ENCODE peak calls at places on chromosome 18, in five cellular contexts. One of them, this sample, is unnamed.

GRCh38 chr18:48100712-48101165 is 170.3 kb upstream of the SMAD2 start:
- DNase-seq in lower lobe of right lung: no peak
- DNase-seq in DND-41: no peak
- DNase-seq in foreskin fibroblast: no peak
- DNase-seq in OCI-LY7: no peak
- DNase-seq in this sample: no peak

GRCh38 chr18:79598885-79599175 is 80.8 kb upstream of the CTDP1 start:
- DNase-seq in OCI-LY7: no peak
- DNase-seq in lower lobe of right lung: peak
- DNase-seq in DND-41: no peak
- DNase-seq in foreskin fibroblast: no peak
- DNase-seq in this sample: no peak

GRCh38 chr18:28768791-28769768 is 592.1 kb upstream of the CDH2 start:
- DNase-seq in lower lobe of right lung: no peak
- DNase-seq in foreskin fibroblast: peak
- DNase-seq in OCI-LY7: no peak
- DNase-seq in DND-41: no peak
- DNase-seq in this sample: no peak

GRCh38 chr18:32308493-32309120 is 118.8 kb downstream of the MEP1B start:
- DNase-seq in foreskin fibroblast: peak
- DNase-seq in lower lobe of right lung: no peak
- DNase-seq in DND-41: no peak
- DNase-seq in OCI-LY7: no peak
- DNase-seq in this sample: no peak

GRCh38 chr18:65754121-65754520 is 3.3 kb downstream of the CDH7 start:
- DNase-seq in DND-41: no peak
- DNase-seq in foreskin fibroblast: no peak
- DNase-seq in lower lobe of right lung: no peak
- DNase-seq in OCI-LY7: no peak
- DNase-seq in this sample: no peak

GRCh38 chr18:70256994-70257393 is 31.9 kb upstream of the SOCS6 start:
- DNase-seq in OCI-LY7: no peak
- DNase-seq in DND-41: no peak
- DNase-seq in lower lobe of right lung: no peak
- DNase-seq in foreskin fibroblast: no peak
- DNase-seq in this sample: no peak

GRCh38 chr18:43442571-43442970 is 165.3 kb upstream of the SYT4 start:
- DNase-seq in OCI-LY7: no peak
- DNase-seq in lower lobe of right lung: no peak
- DNase-seq in foreskin fibroblast: no peak
- DNase-seq in DND-41: no peak
- DNase-seq in this sample: no peak

GRCh38 chr18:58308463-58308862 is 264.4 kb downstream of the NEDD4L start:
- DNase-seq in OCI-LY7: no peak
- DNase-seq in foreskin fibroblast: no peak
- DNase-seq in lower lobe of right lung: no peak
- DNase-seq in DND-41: no peak
- DNase-seq in this sample: no peak

GRCh38 chr18:62710417-62710816 is 4.9 kb upstream of the PHLPP1 start:
- DNase-seq in lower lobe of right lung: no peak
- DNase-seq in DND-41: no peak
- DNase-seq in foreskin fibroblast: peak
- DNase-seq in OCI-LY7: no peak
- DNase-seq in this sample: no peak

GRCh38 chr18:55513199-55513598 is 74.8 kb downstream of the TCF4 start:
- DNase-seq in OCI-LY7: no peak
- DNase-seq in foreskin fibroblast: no peak
- DNase-seq in lower lobe of right lung: no peak
- DNase-seq in DND-41: no peak
- DNase-seq in this sample: no peak

GRCh38 chr18:60794802-60795201 is 422.2 kb upstream of the MC4R start:
- DNase-seq in OCI-LY7: no peak
- DNase-seq in foreskin fibroblast: no peak
- DNase-seq in DND-41: no peak
- DNase-seq in lower lobe of right lung: peak
- DNase-seq in this sample: no peak

GRCh38 chr18:23194150-23194968 is 59.1 kb downstream of the CABLES1 start:
- DNase-seq in foreskin fibroblast: peak
- DNase-seq in OCI-LY7: no peak
- DNase-seq in DND-41: no peak
- DNase-seq in lower lobe of right lung: no peak
- DNase-seq in this sample: no peak

GRCh38 chr18:74274690-74275089 is 17.1 kb downstream of the CYB5A start:
- DNase-seq in OCI-LY7: no peak
- DNase-seq in lower lobe of right lung: no peak
- DNase-seq in foreskin fibroblast: no peak
- DNase-seq in DND-41: no peak
- DNase-seq in this sample: no peak

GRCh38 chr18:44594779-44595467 is 85.8 kb upstream of the SETBP1 start:
- DNase-seq in DND-41: no peak
- DNase-seq in lower lobe of right lung: no peak
- DNase-seq in foreskin fibroblast: peak
- DNase-seq in OCI-LY7: no peak
- DNase-seq in this sample: no peak

GRCh38 chr18:45201489-45201888 is 413.8 kb upstream of the SLC14A2 start:
- DNase-seq in DND-41: no peak
- DNase-seq in OCI-LY7: no peak
- DNase-seq in lower lobe of right lung: no peak
- DNase-seq in foreskin fibroblast: no peak
- DNase-seq in this sample: no peak

GRCh38 chr18:67783215-67783946 is 266.9 kb upstream of the DSEL start:
- DNase-seq in lower lobe of right lung: no peak
- DNase-seq in OCI-LY7: no peak
- DNase-seq in foreskin fibroblast: peak
- DNase-seq in DND-41: no peak
- DNase-seq in this sample: no peak

GRCh38 chr18:29172151-29173015 is 995.5 kb upstream of the CDH2 start:
- DNase-seq in OCI-LY7: no peak
- DNase-seq in lower lobe of right lung: no peak
- DNase-seq in foreskin fibroblast: peak
- DNase-seq in DND-41: no peak
- DNase-seq in this sample: no peak

GRCh38 chr18:78671551-78671950 is 308.1 kb upstream of the SALL3 start:
- DNase-seq in lower lobe of right lung: no peak
- DNase-seq in DND-41: no peak
- DNase-seq in foreskin fibroblast: no peak
- DNase-seq in OCI-LY7: no peak
- DNase-seq in this sample: no peak

GRCh38 chr18:59357928-59358327 is 1.1 kb downstream of the LMAN1 start:
- DNase-seq in lower lobe of right lung: no peak
- DNase-seq in OCI-LY7: peak
- DNase-seq in foreskin fibroblast: peak
- DNase-seq in DND-41: no peak
- DNase-seq in this sample: peak

GRCh38 chr18:58117685-58118403 is 73.8 kb downstream of the NEDD4L start:
- DNase-seq in lower lobe of right lung: peak
- DNase-seq in foreskin fibroblast: peak
- DNase-seq in DND-41: no peak
- DNase-seq in OCI-LY7: no peak
- DNase-seq in this sample: no peak

GRCh38 chr18:57797209-57797651 is 5.9 kb downstream of the ATP8B1 start:
- DNase-seq in OCI-LY7: no peak
- DNase-seq in foreskin fibroblast: no peak
- DNase-seq in DND-41: peak
- DNase-seq in lower lobe of right lung: no peak
- DNase-seq in this sample: peak

GRCh38 chr18:54822872-54823845 is 5.1 kb upstream of the RAB27B start:
- DNase-seq in OCI-LY7: no peak
- DNase-seq in foreskin fibroblast: peak
- DNase-seq in lower lobe of right lung: no peak
- DNase-seq in DND-41: no peak
- DNase-seq in this sample: no peak

GRCh38 chr18:70165936-70166335 is 39.6 kb downstream of the RTTN start:
- DNase-seq in OCI-LY7: no peak
- DNase-seq in lower lobe of right lung: no peak
- DNase-seq in DND-41: no peak
- DNase-seq in foreskin fibroblast: no peak
- DNase-seq in this sample: no peak

GRCh38 chr18:79630266-79631095 is 49.1 kb upstream of the CTDP1 start:
- DNase-seq in lower lobe of right lung: no peak
- DNase-seq in DND-41: no peak
- DNase-seq in foreskin fibroblast: peak
- DNase-seq in OCI-LY7: no peak
- DNase-seq in this sample: no peak

GRCh38 chr18:41899535-41899934 is 55.5 kb upstream of the PIK3C3 start:
- DNase-seq in DND-41: no peak
- DNase-seq in foreskin fibroblast: no peak
- DNase-seq in OCI-LY7: no peak
- DNase-seq in lower lobe of right lung: no peak
- DNase-seq in this sample: no peak

GRCh38 chr18:31957728-31958127 is 14.8 kb upstream of the TRAPPC8 start:
- DNase-seq in OCI-LY7: no peak
- DNase-seq in DND-41: no peak
- DNase-seq in lower lobe of right lung: no peak
- DNase-seq in foreskin fibroblast: no peak
- DNase-seq in this sample: no peak

GRCh38 chr18:62446511-62446910 is 76.3 kb upstream of the ZCCHC2 start:
- DNase-seq in DND-41: no peak
- DNase-seq in foreskin fibroblast: no peak
- DNase-seq in OCI-LY7: no peak
- DNase-seq in lower lobe of right lung: no peak
- DNase-seq in this sample: no peak

GRCh38 chr18:57784034-57784815 is 18.9 kb downstream of the ATP8B1 start:
- DNase-seq in foreskin fibroblast: peak
- DNase-seq in OCI-LY7: no peak
- DNase-seq in DND-41: no peak
- DNase-seq in lower lobe of right lung: no peak
- DNase-seq in this sample: no peak

GRCh38 chr18:76425299-76426101 is 69.5 kb downstream of the ZNF516 start:
- DNase-seq in OCI-LY7: no peak
- DNase-seq in lower lobe of right lung: no peak
- DNase-seq in DND-41: no peak
- DNase-seq in foreskin fibroblast: peak
- DNase-seq in this sample: no peak

GRCh38 chr18:26536032-26536431 is 12.3 kb downstream of the KCTD1 start:
- DNase-seq in lower lobe of right lung: no peak
- DNase-seq in OCI-LY7: no peak
- DNase-seq in foreskin fibroblast: peak
- DNase-seq in DND-41: no peak
- DNase-seq in this sample: peak

GRCh38 chr18:58394046-58394445 is 234.8 kb downstream of the ALPK2 start:
- DNase-seq in DND-41: no peak
- DNase-seq in foreskin fibroblast: no peak
- DNase-seq in OCI-LY7: no peak
- DNase-seq in lower lobe of right lung: no peak
- DNase-seq in this sample: no peak

GRCh38 chr18:62088146-62088545 is 98.7 kb downstream of the PIGN start:
- DNase-seq in lower lobe of right lung: no peak
- DNase-seq in foreskin fibroblast: peak
- DNase-seq in OCI-LY7: no peak
- DNase-seq in DND-41: no peak
- DNase-seq in this sample: no peak

GRCh38 chr18:59432796-59433195 is 73.7 kb upstream of the LMAN1 start:
- DNase-seq in lower lobe of right lung: no peak
- DNase-seq in OCI-LY7: no peak
- DNase-seq in DND-41: no peak
- DNase-seq in foreskin fibroblast: peak
- DNase-seq in this sample: no peak

GRCh38 chr18:44036500-44036899 is 644.2 kb upstream of the SETBP1 start:
- DNase-seq in lower lobe of right lung: peak
- DNase-seq in foreskin fibroblast: peak
- DNase-seq in DND-41: no peak
- DNase-seq in OCI-LY7: no peak
- DNase-seq in this sample: no peak

GRCh38 chr18:55236150-55236931 is 277.1 kb upstream of the CCDC68 start:
- DNase-seq in lower lobe of right lung: no peak
- DNase-seq in foreskin fibroblast: peak
- DNase-seq in DND-41: no peak
- DNase-seq in OCI-LY7: no peak
- DNase-seq in this sample: no peak

GRCh38 chr18:7607535-7608173 is 40.5 kb downstream of the PTPRM start:
- DNase-seq in lower lobe of right lung: no peak
- DNase-seq in OCI-LY7: no peak
- DNase-seq in foreskin fibroblast: no peak
- DNase-seq in DND-41: no peak
- DNase-seq in this sample: no peak

GRCh38 chr18:4808891-4809290 is 353.8 kb upstream of the DLGAP1 start:
- DNase-seq in lower lobe of right lung: no peak
- DNase-seq in DND-41: no peak
- DNase-seq in OCI-LY7: no peak
- DNase-seq in foreskin fibroblast: no peak
- DNase-seq in this sample: no peak

GRCh38 chr18:11960743-11961380 is 20.4 kb upstream of the IMPA2 start:
- DNase-seq in foreskin fibroblast: no peak
- DNase-seq in DND-41: no peak
- DNase-seq in lower lobe of right lung: no peak
- DNase-seq in OCI-LY7: no peak
- DNase-seq in this sample: no peak

GRCh38 chr18:11962586-11962985 is 18.7 kb upstream of the IMPA2 start:
- DNase-seq in DND-41: no peak
- DNase-seq in lower lobe of right lung: no peak
- DNase-seq in foreskin fibroblast: peak
- DNase-seq in OCI-LY7: no peak
- DNase-seq in this sample: no peak

GRCh38 chr18:11963991-11964484 is 17.3 kb upstream of the IMPA2 start:
- DNase-seq in OCI-LY7: no peak
- DNase-seq in foreskin fibroblast: peak
- DNase-seq in lower lobe of right lung: no peak
- DNase-seq in DND-41: no peak
- DNase-seq in this sample: no peak
- TF ChIP-seq CTCF in OCI-LY7: no peak
- TF ChIP-seq CTCF in foreskin fibroblast: peak
- TF ChIP-seq CTCF in lower lobe of right lung: no peak
- TF ChIP-seq CTCF in DND-41: no peak
- TF ChIP-seq CTCF in this sample: no peak

GRCh38 chr18:22108674-22109073 is 60.7 kb upstream of the GATA6 start:
- DNase-seq in foreskin fibroblast: no peak
- DNase-seq in lower lobe of right lung: no peak
- DNase-seq in DND-41: no peak
- DNase-seq in OCI-LY7: no peak
- DNase-seq in this sample: no peak
- TF ChIP-seq CTCF in foreskin fibroblast: no peak
- TF ChIP-seq CTCF in lower lobe of right lung: no peak
- TF ChIP-seq CTCF in DND-41: no peak
- TF ChIP-seq CTCF in OCI-LY7: no peak
- TF ChIP-seq CTCF in this sample: no peak

GRCh38 chr18:9366126-9366714 is 31.6 kb downstream of the TWSG1 start:
- DNase-seq in DND-41: no peak
- DNase-seq in foreskin fibroblast: peak
- DNase-seq in lower lobe of right lung: no peak
- DNase-seq in OCI-LY7: no peak
- DNase-seq in this sample: no peak
- TF ChIP-seq CTCF in DND-41: no peak
- TF ChIP-seq CTCF in foreskin fibroblast: peak
- TF ChIP-seq CTCF in lower lobe of right lung: peak
- TF ChIP-seq CTCF in OCI-LY7: no peak
- TF ChIP-seq CTCF in this sample: no peak

DNA sequence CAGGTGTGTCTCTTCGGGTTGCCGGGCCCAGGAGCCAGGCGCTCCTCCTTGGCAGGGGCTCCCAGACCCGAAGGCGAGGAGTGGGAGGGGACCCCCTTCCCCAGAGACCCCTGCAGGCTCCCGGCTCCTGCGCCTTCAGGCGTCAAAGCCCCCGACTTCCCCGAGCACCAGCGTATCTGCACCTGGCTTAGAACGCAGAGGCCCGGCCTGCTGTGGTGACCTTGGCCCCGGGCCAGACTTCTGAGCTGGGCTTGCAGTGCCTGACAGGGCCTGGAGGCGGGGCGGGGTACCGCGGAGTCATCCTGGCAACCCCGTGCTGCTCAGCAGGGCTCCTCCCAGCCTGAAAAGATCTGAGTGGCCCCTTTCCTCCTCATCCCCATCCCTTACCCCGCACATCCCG is 27.0 kb downstream of the SKA1 start:
- DNase-seq in OCI-LY7: no peak
- DNase-seq in DND-41: peak
- DNase-seq in foreskin fibroblast: peak
- DNase-seq in lower lobe of right lung: peak
- DNase-seq in this sample: peak
- TF ChIP-seq CTCF in OCI-LY7: no peak
- TF ChIP-seq CTCF in DND-41: no peak
- TF ChIP-seq CTCF in foreskin fibroblast: no peak
- TF ChIP-seq CTCF in lower lobe of right lung: no peak
- TF ChIP-seq CTCF in this sample: no peak